ENCODE peak calls at places on chromosomes 13 and 19, in five cellular contexts. F is fibroblast of lung, Q is psoas muscle, X is endodermal cell, L is left ventricle myocardium inferior. U is an unnamed sample. For H3K4me1, the result is how much of the 10 kb centered on the place peaks cover.

GRCh38 chr19:11238781-11239376 is 540 bp upstream of the ANGPTL8 start:
- DNase-seq in X (no peak), Q (no peak), L (no peak), F (no peak), U (no peak)

GRCh38 chr19:17450264-17451075 is 2.0 kb upstream of the TMEM221 start:
- DNase-seq in X (no peak), Q (no peak), L (no peak), F (no peak), U (no peak)

GRCh38 chr19:1181606-1182005 is 7.5 kb upstream of the SBNO2 start:
- DNase-seq in F (no peak), X (peak), Q (peak), L (no peak), U (no peak)

GRCh38 chr19:41398603-41399002 is 985 bp downstream of the BCKDHA start:
- DNase-seq in F (no peak), Q (no peak), X (no peak), L (no peak), U (no peak)

GRCh38 chr13:46051958-46052313 is 610 bp downstream of the ZC3H13 start:
- DNase-seq in X (no peak), L (no peak), Q (no peak), F (no peak), U (peak)

GRCh38 chr19:56114711-56115110 is 6.4 kb downstream of the ZNF787 start:
- DNase-seq in X (peak), L (no peak), Q (no peak), F (no peak), U (no peak)

GRCh38 chr19:55376381-55376933 is at the start of gene TMEM190:
- DNase-seq in L (no peak), F (no peak), Q (no peak), X (peak), U (no peak)

GRCh38 chr13:108227651-108228272 is 9.6 kb downstream of the ABHD13 start:
- DNase-seq in L (no peak), Q (no peak), F (peak), X (no peak), U (peak)

GRCh38 chr13:107854880-107855279 is 360.5 kb downstream of the LIG4 start:
- DNase-seq in Q (no peak), X (no peak), L (no peak), F (no peak), U (no peak)

GRCh38 chr19:55212447-55212846 is 3.1 kb upstream of the PTPRH start:
- DNase-seq in X (peak), F (no peak), Q (no peak), L (no peak), U (peak)

GRCh38 chr19:17788632-17789031 is 6.3 kb upstream of the B3GNT3 start:
- DNase-seq in Q (no peak), F (no peak), X (no peak), L (no peak), U (no peak)

GRCh38 chr19:14375055-14375581 is 6.1 kb upstream of the ADGRE5 start:
- DNase-seq in Q (peak), F (no peak), X (no peak), L (peak), U (no peak)

GRCh38 chr13:44819245-44819644 is 170.0 kb downstream of the NUFIP1 start:
- DNase-seq in X (peak), L (no peak), Q (no peak), F (peak), U (no peak)

GRCh38 chr13:45137501-45137880 is 17.2 kb downstream of the GTF2F2 start:
- DNase-seq in F (no peak), Q (no peak), X (no peak), L (no peak), U (no peak)

GRCh38 chr19:54654447-54655321 is 8.1 kb upstream of the LILRB4 start:
- DNase-seq in X (no peak), F (no peak), Q (no peak), L (no peak), U (peak)

GRCh38 chr13:60226507-60226906 is 62.8 kb upstream of the DIAPH3 start:
- DNase-seq in Q (no peak), L (no peak), X (peak), F (peak), U (no peak)

GRCh38 chr19:11736696-11737095 is 2.0 kb downstream of the ZNF823 start:
- DNase-seq in Q (peak), F (peak), X (no peak), L (peak), U (no peak)

GRCh38 chr19:53905787-53906186 is 3.3 kb upstream of the CACNG7 start:
- DNase-seq in X (no peak), L (no peak), F (no peak), Q (no peak), U (no peak)

GRCh38 chr13:23087884-23088283 is 92.9 kb upstream of the SGCG start:
- DNase-seq in X (peak), F (peak), L (no peak), Q (no peak), U (no peak)
- TF ChIP-seq CTCF in X (peak), F (peak), L (peak), Q (no peak), U (peak)

GRCh38 chr13:112702983-112703379 is 13.1 kb downstream of the ATP11A start:
- DNase-seq in L (no peak), Q (peak), X (peak), F (no peak), U (no peak)

GRCh38 chr13:112703449-112703848 is 13.6 kb downstream of the ATP11A start:
- DNase-seq in L (no peak), F (no peak), X (no peak), Q (no peak), U (no peak)

GRCh38 chr13:112703935-112704633 is 14.2 kb downstream of the ATP11A start:
- DNase-seq in F (no peak), X (peak), Q (peak), L (no peak), U (no peak)

GRCh38 chr13:112700291-112701060 is 10.6 kb downstream of the ATP11A start:
- DNase-seq in X (peak), F (no peak), L (no peak), Q (peak), U (no peak)

DNA sequence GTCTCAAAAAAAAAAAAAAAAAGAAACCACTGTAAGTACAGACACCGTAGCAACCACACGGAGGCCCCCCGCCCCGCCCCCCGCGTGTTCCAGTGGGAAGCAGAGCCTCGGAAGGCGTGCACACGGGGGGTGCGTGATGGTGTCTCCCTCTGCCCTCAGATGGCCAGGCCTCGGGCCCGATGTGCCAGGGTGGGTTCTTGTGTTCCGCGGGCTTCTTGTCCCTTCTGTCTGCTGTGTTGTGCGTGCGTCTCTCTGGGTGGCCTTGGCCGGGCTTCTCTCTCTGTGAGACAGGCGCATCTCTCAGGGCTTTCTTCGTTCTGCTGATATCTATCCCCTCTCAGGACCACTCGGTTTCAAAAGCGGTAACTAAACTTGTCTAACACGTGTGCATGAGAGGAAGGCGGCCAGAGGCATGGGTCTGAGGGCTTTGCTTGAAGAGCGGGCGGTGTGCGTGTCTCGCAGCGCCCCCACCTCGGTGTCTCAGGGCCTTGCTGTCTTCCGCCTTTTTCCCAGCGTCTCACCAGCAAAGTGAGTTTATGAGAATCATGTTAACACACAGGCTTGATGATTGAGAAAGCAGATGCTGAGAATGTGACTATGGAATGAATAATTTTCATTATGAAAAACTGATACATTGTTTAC is 12.6 kb downstream of the ATP11A start:
- DNase-seq in Q (peak), X (peak), F (no peak), L (no peak), U (no peak)
- H3K4me3 ChIP-seq in Q (no peak), X (no peak), F (no peak), L (no peak), U (no peak)

GRCh38 chr13:41059896-41060722 is 1.2 kb upstream of the WBP4 start:
- DNase-seq in Q (peak), F (peak), X (peak), L (peak), U (peak)

GRCh38 chr13:41060723-41061074 is 610 bp upstream of the WBP4 start:
- DNase-seq in L (peak), Q (peak), X (peak), F (peak), U (peak)

GRCh38 chr13:41059466-41059865 is 1.8 kb upstream of the WBP4 start:
- DNase-seq in Q (no peak), X (no peak), L (no peak), F (peak), U (peak)

GRCh38 chr13:41056996-41057711 is 4.2 kb upstream of the WBP4 start:
- DNase-seq in L (no peak), Q (no peak), F (no peak), X (no peak), U (no peak)

DNA sequence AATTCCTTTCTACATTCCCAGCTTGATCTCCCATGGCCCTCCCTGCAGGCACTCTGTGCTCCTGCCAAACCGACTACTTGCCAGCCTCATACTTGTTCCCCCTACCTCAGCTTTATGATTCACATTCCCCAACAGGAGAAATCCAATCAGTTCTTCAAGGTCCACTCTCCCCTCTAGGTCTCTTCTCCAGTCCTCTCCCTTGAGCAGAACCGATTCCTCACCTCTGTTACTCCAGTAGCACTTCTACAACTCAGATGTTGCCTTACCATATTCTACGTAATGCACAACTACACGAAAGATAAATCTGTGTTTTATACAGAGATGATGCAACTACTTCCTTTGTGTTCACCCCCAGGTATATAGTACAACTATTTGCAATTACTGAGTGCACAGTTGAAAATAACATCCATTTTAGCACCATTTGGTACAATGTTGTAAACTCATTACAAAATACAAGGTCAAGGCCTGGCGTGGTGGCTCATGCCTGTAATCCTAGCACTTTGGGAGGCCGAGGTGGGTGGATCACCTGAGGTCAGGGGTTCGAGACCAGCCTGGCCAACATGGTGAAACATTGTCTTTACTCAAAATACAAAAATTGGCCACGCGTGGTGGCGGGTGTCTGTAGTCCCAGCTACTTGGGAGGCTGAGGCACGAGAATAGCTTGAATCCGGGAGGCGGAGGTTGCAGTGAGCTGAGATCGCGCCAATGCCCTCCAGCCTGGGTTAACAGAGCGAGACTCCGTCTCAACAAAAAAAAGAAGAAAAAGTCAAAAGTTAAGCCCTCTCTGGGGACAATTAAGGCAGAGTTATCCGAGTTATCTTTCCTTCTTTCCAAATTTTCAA is 2.9 kb upstream of the WBP4 start:
- DNase-seq in F (peak), X (no peak), Q (no peak), L (no peak), U (no peak)
- H3K4me1 ChIP-seq in F (under half), X (under half), Q (half or more), L (half or more), U (under half)

DNA sequence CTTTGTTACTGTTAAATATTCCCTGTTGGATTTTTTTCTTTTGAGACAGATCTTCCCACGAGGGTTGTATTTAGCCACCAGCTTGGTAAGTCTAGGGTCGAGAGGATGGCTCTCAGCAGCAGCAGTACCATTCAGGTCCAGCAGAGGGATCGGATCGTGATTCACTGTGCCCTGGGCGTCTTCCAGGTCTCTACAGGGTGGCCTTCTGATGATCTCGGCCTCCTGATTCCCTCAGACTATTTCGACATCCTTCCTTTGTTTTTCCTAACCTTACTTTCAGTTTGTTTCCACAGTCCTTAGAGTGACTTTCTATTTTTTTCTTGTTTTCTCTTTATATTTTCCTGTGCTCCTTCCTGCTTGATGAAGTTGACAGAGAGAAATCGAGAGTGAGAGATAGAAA is 1436.9 kb downstream of the UQCRFS1 start:
- DNase-seq in F (peak), Q (no peak), L (no peak), X (peak), U (no peak)
- TF ChIP-seq CTCF in F (peak), Q (peak), L (peak), X (peak), U (peak)

DNA sequence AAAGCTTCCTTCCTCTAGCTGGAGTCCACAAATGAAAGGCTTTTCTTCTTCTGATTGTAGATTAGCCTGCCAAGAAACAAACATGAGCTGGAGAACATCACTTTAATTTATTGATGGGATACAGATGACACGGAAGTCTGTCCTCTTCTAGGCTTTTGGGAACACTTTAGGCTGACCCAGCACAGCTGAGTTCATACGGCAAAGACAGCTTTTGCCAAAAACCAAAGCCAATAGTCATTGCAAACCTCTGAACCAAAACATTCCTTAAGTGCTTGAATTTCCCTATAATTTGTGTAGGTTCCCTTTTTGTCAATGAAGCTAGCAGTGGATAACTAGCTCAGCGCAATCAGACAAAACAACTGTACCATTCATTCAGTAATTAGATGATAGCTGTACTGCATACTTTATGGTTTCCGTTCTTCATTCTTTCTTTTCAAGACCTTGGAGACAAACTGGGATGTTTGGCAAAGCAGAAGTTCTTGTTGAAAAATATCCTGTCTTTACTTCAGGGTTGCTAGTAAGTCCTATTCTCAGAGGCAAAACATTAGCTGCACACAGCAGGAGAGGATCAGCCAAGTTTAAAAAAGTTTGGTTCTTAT is 95.7 kb upstream of the SPRY2 start:
- DNase-seq in Q (peak), X (no peak), F (peak), L (no peak), U (no peak)
- H3K4me3 ChIP-seq in Q (no peak), X (no peak), F (no peak), L (no peak), U (no peak)